ENCODE peak calls at places on chromosomes 12 and 14, in ten cellular contexts. One of them, this sample, is unnamed.

GRCh38 chr12:111322336-111323250 is 46.3 kb downstream of the PHETA1 start:
- DNase-seq in tibial nerve: no peak
- DNase-seq in prostate gland: no peak
- DNase-seq in adrenal gland: no peak
- DNase-seq in transverse colon: no peak
- DNase-seq in stomach: no peak
- DNase-seq in vagina: no peak
- DNase-seq in HepG2: no peak
- DNase-seq in body of pancreas: peak
- DNase-seq in NB4: no peak
- DNase-seq in this sample: no peak

GRCh38 chr14:90551733-90552464 is 155.1 kb downstream of the CALM1 start:
- DNase-seq in adrenal gland: no peak
- DNase-seq in vagina: no peak
- DNase-seq in tibial nerve: no peak
- DNase-seq in stomach: peak
- DNase-seq in body of pancreas: no peak
- DNase-seq in NB4: no peak
- DNase-seq in transverse colon: no peak
- DNase-seq in HepG2: no peak
- DNase-seq in prostate gland: no peak
- DNase-seq in this sample: no peak

GRCh38 chr14:90580381-90581335 is 183.8 kb downstream of the CALM1 start:
- DNase-seq in tibial nerve: no peak
- DNase-seq in stomach: no peak
- DNase-seq in body of pancreas: no peak
- DNase-seq in adrenal gland: no peak
- DNase-seq in vagina: no peak
- DNase-seq in HepG2: no peak
- DNase-seq in transverse colon: no peak
- DNase-seq in NB4: no peak
- DNase-seq in prostate gland: no peak
- DNase-seq in this sample: no peak

GRCh38 chr12:10235761-10236631 is 23.3 kb downstream of the GABARAPL1 start:
- DNase-seq in prostate gland: no peak
- DNase-seq in HepG2: peak
- DNase-seq in vagina: no peak
- DNase-seq in tibial nerve: no peak
- DNase-seq in body of pancreas: peak
- DNase-seq in transverse colon: no peak
- DNase-seq in NB4: peak
- DNase-seq in stomach: peak
- DNase-seq in adrenal gland: no peak
- DNase-seq in this sample: peak

GRCh38 chr12:92574046-92574783 is 128.6 kb upstream of the PLEKHG7 start:
- DNase-seq in tibial nerve: no peak
- DNase-seq in HepG2: peak
- DNase-seq in adrenal gland: no peak
- DNase-seq in stomach: no peak
- DNase-seq in NB4: peak
- DNase-seq in body of pancreas: no peak
- DNase-seq in vagina: no peak
- DNase-seq in transverse colon: no peak
- DNase-seq in prostate gland: no peak
- DNase-seq in this sample: no peak

GRCh38 chr12:79275631-79276030 is 411.1 kb downstream of the SYT1 start:
- DNase-seq in transverse colon: no peak
- DNase-seq in NB4: no peak
- DNase-seq in prostate gland: no peak
- DNase-seq in tibial nerve: no peak
- DNase-seq in HepG2: no peak
- DNase-seq in vagina: no peak
- DNase-seq in body of pancreas: no peak
- DNase-seq in adrenal gland: no peak
- DNase-seq in stomach: no peak
- DNase-seq in this sample: no peak

GRCh38 chr12:92561543-92561899 is 141.3 kb upstream of the PLEKHG7 start:
- DNase-seq in HepG2: no peak
- DNase-seq in NB4: no peak
- DNase-seq in tibial nerve: peak
- DNase-seq in adrenal gland: peak
- DNase-seq in prostate gland: no peak
- DNase-seq in body of pancreas: peak
- DNase-seq in stomach: peak
- DNase-seq in vagina: no peak
- DNase-seq in transverse colon: peak
- DNase-seq in this sample: peak

GRCh38 chr12:78192979-78193378 is 362.3 kb downstream of the NAV3 start:
- DNase-seq in body of pancreas: no peak
- DNase-seq in NB4: no peak
- DNase-seq in stomach: no peak
- DNase-seq in transverse colon: no peak
- DNase-seq in vagina: no peak
- DNase-seq in HepG2: no peak
- DNase-seq in tibial nerve: no peak
- DNase-seq in prostate gland: no peak
- DNase-seq in adrenal gland: no peak
- DNase-seq in this sample: no peak

GRCh38 chr12:49030119-49030518 is 11.5 kb upstream of the PRKAG1 start:
- DNase-seq in tibial nerve: no peak
- DNase-seq in prostate gland: no peak
- DNase-seq in vagina: no peak
- DNase-seq in transverse colon: no peak
- DNase-seq in HepG2: no peak
- DNase-seq in NB4: no peak
- DNase-seq in body of pancreas: no peak
- DNase-seq in stomach: no peak
- DNase-seq in adrenal gland: no peak
- DNase-seq in this sample: no peak

GRCh38 chr12:49032276-49032675 is 13.7 kb upstream of the PRKAG1 start:
- DNase-seq in vagina: no peak
- DNase-seq in HepG2: no peak
- DNase-seq in prostate gland: no peak
- DNase-seq in transverse colon: no peak
- DNase-seq in NB4: peak
- DNase-seq in stomach: no peak
- DNase-seq in body of pancreas: no peak
- DNase-seq in adrenal gland: no peak
- DNase-seq in tibial nerve: no peak
- DNase-seq in this sample: no peak

GRCh38 chr12:49032679-49033447 is 14.3 kb upstream of the PRKAG1 start:
- DNase-seq in NB4: no peak
- DNase-seq in prostate gland: no peak
- DNase-seq in body of pancreas: no peak
- DNase-seq in tibial nerve: no peak
- DNase-seq in transverse colon: no peak
- DNase-seq in stomach: no peak
- DNase-seq in adrenal gland: no peak
- DNase-seq in vagina: no peak
- DNase-seq in HepG2: no peak
- DNase-seq in this sample: no peak

GRCh38 chr12:49031573-49032161 is 13.1 kb upstream of the PRKAG1 start:
- DNase-seq in tibial nerve: no peak
- DNase-seq in HepG2: no peak
- DNase-seq in prostate gland: no peak
- DNase-seq in NB4: no peak
- DNase-seq in transverse colon: no peak
- DNase-seq in vagina: no peak
- DNase-seq in adrenal gland: no peak
- DNase-seq in body of pancreas: no peak
- DNase-seq in stomach: no peak
- DNase-seq in this sample: no peak

GRCh38 chr12:49030714-49031572 is 12.4 kb upstream of the PRKAG1 start:
- DNase-seq in body of pancreas: no peak
- DNase-seq in stomach: no peak
- DNase-seq in transverse colon: no peak
- DNase-seq in vagina: no peak
- DNase-seq in adrenal gland: no peak
- DNase-seq in HepG2: no peak
- DNase-seq in NB4: no peak
- DNase-seq in prostate gland: no peak
- DNase-seq in tibial nerve: no peak
- DNase-seq in this sample: no peak
- TF ChIP-seq POLR2A in body of pancreas: no peak
- TF ChIP-seq POLR2A in stomach: no peak
- TF ChIP-seq POLR2A in transverse colon: no peak
- TF ChIP-seq POLR2A in vagina: no peak
- TF ChIP-seq POLR2A in adrenal gland: no peak
- TF ChIP-seq POLR2A in HepG2: peak
- TF ChIP-seq POLR2A in NB4: no peak
- TF ChIP-seq POLR2A in prostate gland: no peak
- TF ChIP-seq POLR2A in tibial nerve: no peak
- TF ChIP-seq POLR2A in this sample: no peak

DNA sequence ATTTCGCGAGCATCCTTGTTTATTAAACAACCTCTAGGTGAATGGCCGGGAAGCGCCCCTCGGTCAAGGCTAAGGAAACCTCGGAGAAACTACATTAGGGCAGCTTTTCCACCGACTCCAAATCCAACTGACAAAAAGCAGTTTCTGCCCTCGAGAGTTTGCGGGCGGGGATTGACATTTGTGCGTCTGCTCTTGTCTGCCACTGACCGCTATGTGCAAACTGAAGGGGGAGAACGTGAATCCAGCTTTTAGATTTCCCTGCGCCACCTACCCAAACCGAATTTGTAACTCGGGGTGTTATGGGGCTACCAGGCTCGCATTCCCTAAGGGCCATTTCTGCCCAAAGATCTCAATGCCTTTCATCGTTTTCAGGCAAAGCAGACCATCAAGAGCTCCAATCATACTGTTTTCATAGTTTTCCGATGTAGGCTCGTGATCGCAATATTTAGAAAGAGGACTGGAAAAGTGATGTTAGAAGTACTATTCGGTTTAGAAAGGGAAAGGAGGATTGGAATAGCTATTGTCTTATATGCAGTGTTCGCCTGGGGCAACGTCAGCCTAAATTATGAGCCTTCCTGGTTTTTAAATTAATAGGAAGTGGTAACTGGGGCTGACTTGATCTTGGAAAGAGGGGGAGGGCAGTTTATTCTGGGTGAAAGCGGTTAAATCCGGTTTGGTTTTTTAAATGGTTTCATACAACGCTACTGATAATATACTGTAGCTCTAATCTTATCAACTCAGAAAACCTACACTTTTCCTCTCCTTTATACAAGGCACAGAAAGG is 45.4 kb downstream of the BCAT1 start:
- DNase-seq in body of pancreas: no peak
- DNase-seq in tibial nerve: no peak
- DNase-seq in HepG2: no peak
- DNase-seq in NB4: no peak
- DNase-seq in vagina: no peak
- DNase-seq in prostate gland: no peak
- DNase-seq in stomach: no peak
- DNase-seq in adrenal gland: no peak
- DNase-seq in transverse colon: no peak
- DNase-seq in this sample: peak
- TF ChIP-seq POLR2A in body of pancreas: no peak
- TF ChIP-seq POLR2A in tibial nerve: no peak
- TF ChIP-seq POLR2A in HepG2: no peak
- TF ChIP-seq POLR2A in NB4: no peak
- TF ChIP-seq POLR2A in vagina: no peak
- TF ChIP-seq POLR2A in prostate gland: no peak
- TF ChIP-seq POLR2A in stomach: no peak
- TF ChIP-seq POLR2A in adrenal gland: no peak
- TF ChIP-seq POLR2A in transverse colon: no peak
- TF ChIP-seq POLR2A in this sample: peak

DNA sequence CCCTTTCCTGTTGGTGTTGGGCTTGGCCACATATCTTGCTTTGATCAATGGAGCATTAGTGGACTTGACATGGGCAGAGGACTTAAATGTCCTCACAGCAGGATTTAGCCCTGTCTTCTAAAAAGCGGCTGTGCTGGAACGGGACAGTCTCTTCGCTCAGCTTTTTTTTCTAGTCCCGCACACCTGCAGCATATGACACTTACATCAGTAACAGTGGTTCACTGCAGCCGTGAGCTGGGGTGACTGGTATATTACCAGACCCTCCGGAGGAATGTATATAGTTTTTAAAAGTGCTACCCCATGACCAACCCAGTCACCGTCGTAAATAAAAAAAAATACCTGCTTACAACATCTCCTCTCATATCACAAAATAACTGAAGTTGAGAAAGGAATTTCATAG is 164.5 kb downstream of the CRADD start:
- DNase-seq in vagina: peak
- DNase-seq in prostate gland: no peak
- DNase-seq in adrenal gland: no peak
- DNase-seq in transverse colon: no peak
- DNase-seq in NB4: no peak
- DNase-seq in stomach: no peak
- DNase-seq in tibial nerve: no peak
- DNase-seq in body of pancreas: no peak
- DNase-seq in HepG2: no peak
- DNase-seq in this sample: no peak
- TF ChIP-seq POLR2A in vagina: no peak
- TF ChIP-seq POLR2A in prostate gland: no peak
- TF ChIP-seq POLR2A in adrenal gland: no peak
- TF ChIP-seq POLR2A in transverse colon: no peak
- TF ChIP-seq POLR2A in NB4: no peak
- TF ChIP-seq POLR2A in stomach: no peak
- TF ChIP-seq POLR2A in tibial nerve: no peak
- TF ChIP-seq POLR2A in body of pancreas: no peak
- TF ChIP-seq POLR2A in HepG2: no peak
- TF ChIP-seq POLR2A in this sample: no peak

DNA sequence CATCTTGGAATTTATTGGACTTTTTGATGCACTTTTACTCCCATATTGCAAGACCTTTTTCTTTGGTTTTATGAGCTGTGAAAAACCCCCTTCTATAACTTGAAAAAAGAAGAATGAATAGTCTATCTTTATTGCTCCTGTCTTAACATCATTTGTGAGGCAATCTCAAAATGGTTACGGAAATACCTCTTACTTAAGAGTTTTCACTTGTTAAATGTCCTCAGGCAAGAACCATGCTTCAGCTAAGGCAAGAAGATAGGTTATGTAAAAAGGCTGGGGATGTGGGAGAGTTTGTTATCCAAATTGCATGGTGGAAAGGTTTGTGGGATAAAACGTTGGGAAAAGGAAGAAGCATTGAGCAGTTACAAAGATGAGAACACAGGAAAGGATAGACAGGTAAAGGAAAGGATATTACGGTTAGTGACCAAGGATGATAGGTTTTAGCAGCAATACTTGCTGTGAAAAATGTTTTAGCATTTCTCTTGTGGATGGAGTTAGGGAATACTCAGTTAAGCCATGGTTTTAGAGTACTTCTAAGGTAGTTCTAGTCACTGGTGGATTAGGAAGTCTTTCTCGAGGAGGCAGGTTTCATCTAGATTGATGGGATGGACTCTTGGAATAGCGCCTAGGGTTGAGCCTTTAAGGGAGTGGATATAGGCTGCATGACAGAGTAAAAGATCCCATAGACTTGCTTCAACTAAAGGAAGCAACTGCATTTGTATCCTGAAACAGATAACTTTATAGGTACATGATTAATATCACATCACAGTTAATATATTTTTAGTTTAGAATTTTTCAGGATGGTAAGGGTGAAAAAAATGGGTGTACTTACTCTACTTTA is 30.3 kb downstream of the MDM2 start:
- DNase-seq in stomach: no peak
- DNase-seq in body of pancreas: no peak
- DNase-seq in vagina: no peak
- DNase-seq in prostate gland: no peak
- DNase-seq in tibial nerve: no peak
- DNase-seq in NB4: no peak
- DNase-seq in adrenal gland: no peak
- DNase-seq in HepG2: no peak
- DNase-seq in transverse colon: no peak
- DNase-seq in this sample: no peak
- TF ChIP-seq POLR2A in stomach: no peak
- TF ChIP-seq POLR2A in body of pancreas: no peak
- TF ChIP-seq POLR2A in vagina: no peak
- TF ChIP-seq POLR2A in prostate gland: no peak
- TF ChIP-seq POLR2A in tibial nerve: no peak
- TF ChIP-seq POLR2A in NB4: no peak
- TF ChIP-seq POLR2A in adrenal gland: no peak
- TF ChIP-seq POLR2A in HepG2: no peak
- TF ChIP-seq POLR2A in transverse colon: no peak
- TF ChIP-seq POLR2A in this sample: no peak

This sample was measured in erythroblast.